ENCODE peak calls at places on chromosomes 1 and 21, in five cellular contexts. S, W, Q, J and I are unnamed samples.

GRCh38 chr1:63575340-63575826 is 17.8 kb upstream of the PGM1 start:
- DNase-seq in W (no peak), S (peak; percentile 2), Q (no peak), J (no peak), I (no peak)

GRCh38 chr21:31911138-31911907 is 38.5 kb downstream of the HUNK start:
- DNase-seq in J (no peak), Q (no peak), S (no peak), W (no peak), I (no peak)

GRCh38 chr1:200588698-200589097 is 31.9 kb downstream of the KIF14 start:
- DNase-seq in Q (no peak), J (no peak), W (no peak), S (no peak), I (no peak)

GRCh38 chr21:46082638-46083270 is 15.2 kb upstream of the COL6A2 start:
- DNase-seq in J (no peak), S (no peak), Q (peak; percentile 81), W (peak; percentile 68), I (no peak)

GRCh38 chr1:148264374-148265276 is 112.5 kb upstream of the NBPF11 start:
- DNase-seq in J (peak; percentile 35), Q (no peak), W (no peak), S (peak; percentile 40), I (no peak)

GRCh38 chr1:63987014-63987630 is 213.3 kb downstream of the ROR1 start:
- DNase-seq in W (no peak), J (no peak), Q (no peak), S (no peak), I (no peak)

GRCh38 chr1:215704089-215704860 is 137.2 kb downstream of the KCTD3 start:
- DNase-seq in S (no peak), Q (no peak), J (peak; percentile 27), W (no peak), I (no peak)

GRCh38 chr1:145872421-145872891 is 13.2 kb downstream of the ANKRD35 start:
- DNase-seq in Q (no peak), S (no peak), W (peak; percentile 89), J (no peak), I (no peak)

GRCh38 chr1:45512641-45513054 is 9.0 kb downstream of the PRDX1 start:
- DNase-seq in J (no peak), Q (no peak), W (peak; percentile 67), S (peak; percentile 54), I (no peak)

GRCh38 chr1:15885269-15885668 is 37.8 kb downstream of the SPEN start:
- DNase-seq in W (no peak), S (no peak), Q (no peak), J (no peak), I (no peak)

GRCh38 chr1:172135076-172135672 is 285.3 kb upstream of the C1orf105 start:
- DNase-seq in Q (no peak), J (no peak), W (no peak), S (no peak), I (no peak)

GRCh38 chr1:248811514-248812490 is 13.9 kb downstream of the SH3BP5L start:
- DNase-seq in W (no peak), J (no peak), Q (no peak), S (no peak), I (no peak)

GRCh38 chr1:241225741-241226140 is 131.3 kb downstream of the RGS7 start:
- DNase-seq in J (no peak), W (no peak), S (no peak), Q (no peak), I (no peak)

GRCh38 chr1:207959141-207959825 is 48.4 kb upstream of the CD34 start:
- DNase-seq in S (peak; percentile 30), J (no peak), Q (no peak), W (peak; percentile 94), I (no peak)

GRCh38 chr1:206935491-206936067 is 10.7 kb downstream of the PIGR start:
- DNase-seq in Q (no peak), W (no peak), S (no peak), J (no peak), I (no peak)

GRCh38 chr1:75969550-75969949 is 37.3 kb upstream of the ASB17 start:
- DNase-seq in Q (no peak), W (no peak), J (no peak), S (no peak), I (no peak)

GRCh38 chr1:18868354-18868753 is 8.9 kb upstream of the TAS1R2 start:
- DNase-seq in S (no peak), J (no peak), Q (no peak), W (no peak), I (no peak)

GRCh38 chr1:32764826-32765545 is 52.2 kb downstream of the YARS1 start:
- DNase-seq in W (no peak), S (no peak), J (no peak), Q (no peak), I (no peak)

GRCh38 chr1:216183427-216183826 is 239.8 kb downstream of the USH2A start:
- DNase-seq in Q (no peak), S (no peak), W (no peak), J (no peak), I (no peak)

GRCh38 chr1:16009030-16009460 is 5.0 kb downstream of the SRARP start:
- DNase-seq in W (peak; percentile 92), Q (peak; percentile 95), J (no peak), S (peak; percentile 86), I (no peak)

GRCh38 chr1:52636701-52637695 is 4.0 kb downstream of the SHISAL2A start:
- DNase-seq in S (no peak), J (no peak), Q (no peak), W (no peak), I (no peak)

GRCh38 chr1:40312238-40313205 is 4.6 kb downstream of the COL9A2 start:
- DNase-seq in W (no peak), J (no peak), Q (no peak), S (no peak), I (no peak)

GRCh38 chr1:40313958-40314720 is 2.9 kb downstream of the COL9A2 start:
- DNase-seq in W (no peak), Q (no peak), S (no peak), J (no peak), I (no peak)

GRCh38 chr1:40314721-40315238 is 2.3 kb downstream of the COL9A2 start:
- DNase-seq in Q (no peak), S (no peak), J (no peak), W (no peak), I (no peak)

GRCh38 chr1:40311692-40312091 is 5.4 kb downstream of the COL9A2 start:
- DNase-seq in Q (no peak), J (no peak), W (no peak), S (no peak), I (no peak)

DNA sequence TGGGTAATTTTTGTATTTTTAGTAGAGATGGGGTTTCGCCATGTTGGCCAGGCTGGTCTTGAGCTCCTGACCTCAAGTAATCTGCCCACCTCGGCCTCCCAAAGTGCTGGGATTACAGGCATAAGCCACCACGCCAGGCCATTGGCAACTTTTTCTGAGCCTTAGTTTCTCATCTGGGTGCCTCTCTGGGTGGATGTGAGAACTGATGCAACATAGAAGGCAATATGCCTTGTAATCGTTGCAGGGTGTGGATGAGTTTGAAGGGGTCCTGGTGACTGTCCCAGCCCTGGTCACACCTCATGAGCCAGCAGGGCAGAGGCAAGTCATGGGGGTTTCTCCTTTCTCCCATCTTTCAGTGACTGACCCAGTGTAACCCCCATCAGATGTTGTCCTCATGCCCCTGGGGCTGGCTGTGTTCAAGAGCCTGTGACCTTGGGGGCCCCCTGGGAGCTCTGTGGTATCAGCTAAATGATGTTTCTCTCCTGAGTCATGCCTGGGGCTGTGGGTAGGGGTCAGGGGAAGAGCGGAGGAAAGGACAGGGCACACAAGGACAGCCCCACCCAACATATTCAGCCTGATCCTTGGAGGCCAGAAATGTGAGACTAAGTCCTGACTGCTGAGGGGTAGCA is 3.6 kb downstream of the COL9A2 start:
- DNase-seq in Q (no peak), W (no peak), S (no peak), J (no peak), I (no peak)
- H3K4me3 ChIP-seq in Q (no peak overlapping the region), W (no peak overlapping the region), S (no peak overlapping the region), J (no peak overlapping the region), I (no peak overlapping the region)

DNA sequence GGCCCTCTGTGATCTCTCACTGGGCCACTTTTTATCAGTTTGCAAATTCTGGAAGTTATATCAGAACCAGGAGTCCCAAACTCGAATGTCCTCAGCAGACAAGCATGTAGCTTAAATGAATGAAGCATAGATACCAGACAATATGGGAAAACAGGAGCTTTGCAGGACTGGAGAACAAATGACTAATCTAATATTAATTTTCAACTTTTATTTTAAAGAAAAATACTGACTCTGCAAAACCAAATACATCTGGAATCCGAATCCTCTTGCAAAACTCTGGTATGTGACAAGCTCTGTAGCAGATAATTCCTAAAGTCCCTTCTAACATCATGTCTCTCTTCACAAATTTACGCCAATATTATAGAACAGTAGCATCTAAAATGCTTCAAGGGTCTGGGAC is 427.4 kb downstream of the TTLL7 start:
- DNase-seq in J (no peak), W (no peak), S (no peak), Q (no peak), I (no peak)
- H3K4me3 ChIP-seq in J (no peak overlapping the region), W (no peak overlapping the region), S (no peak overlapping the region), Q (no peak overlapping the region), I (no peak overlapping the region)

DNA sequence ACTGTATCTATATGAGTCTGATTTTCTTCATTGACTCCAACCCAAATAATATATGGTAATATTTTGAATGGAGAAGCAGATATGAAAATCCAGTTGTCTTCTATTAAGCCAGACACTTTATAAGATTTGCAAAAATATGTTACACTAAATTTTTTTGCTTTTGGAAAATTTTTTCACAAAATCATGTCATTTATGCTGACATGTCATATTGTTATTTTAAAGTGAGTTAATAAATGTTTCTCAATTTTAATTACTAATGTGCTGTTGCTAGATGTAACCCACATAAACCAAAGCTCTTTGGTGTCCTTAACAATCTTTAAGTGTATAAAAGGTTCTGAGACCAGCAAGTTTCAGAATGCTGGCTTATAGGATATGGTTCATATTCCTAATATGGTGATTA is 142.5 kb downstream of the HS2ST1 start:
- DNase-seq in W (no peak), J (no peak), S (no peak), Q (no peak), I (no peak)
- H3K4me3 ChIP-seq in W (no peak overlapping the region), J (no peak overlapping the region), S (no peak overlapping the region), Q (no peak overlapping the region), I (no peak overlapping the region)

DNA sequence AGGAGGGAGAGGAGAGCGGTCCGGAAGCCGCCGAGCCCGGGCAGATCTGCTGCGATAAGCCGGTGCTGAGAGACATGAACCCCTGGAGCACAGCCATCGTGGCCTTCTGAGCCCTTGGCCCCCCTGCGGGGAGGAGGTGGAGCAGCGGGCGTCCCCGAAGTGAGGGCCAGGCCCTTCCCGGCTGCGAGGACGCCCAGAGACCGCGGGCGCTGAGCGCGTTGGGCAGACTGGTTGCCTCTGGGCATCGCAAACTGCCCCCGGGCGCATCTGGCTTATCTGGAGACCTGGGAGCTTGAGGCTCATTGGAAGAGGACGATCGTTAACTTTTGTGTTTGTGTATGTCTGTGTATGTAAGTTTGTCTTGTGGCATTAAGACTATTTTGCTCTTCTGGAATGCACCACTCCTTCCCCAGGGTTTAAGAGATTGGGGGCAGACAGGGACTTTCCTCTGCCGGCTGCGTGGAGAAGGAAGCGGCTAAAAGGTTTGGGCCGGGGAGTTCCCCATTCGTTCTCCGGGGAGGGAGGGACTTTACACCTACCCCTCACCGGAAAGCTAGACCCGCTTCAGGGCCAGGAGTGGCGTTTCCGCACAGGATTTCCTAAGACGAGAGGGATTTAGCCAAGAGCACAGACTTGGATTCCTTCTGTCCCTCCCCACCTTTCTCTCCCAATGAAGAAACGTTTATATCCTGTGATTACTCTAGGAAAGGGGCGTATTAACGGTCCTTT is 1.4 kb downstream of the IER5 start:
- DNase-seq in J (no peak), W (peak; percentile 92), Q (peak; percentile 95), S (no peak), I (no peak)
- H3K4me3 ChIP-seq in J (peak overlapping the region; percentile 78), W (peak overlapping the region; percentile 90), Q (peak overlapping the region; percentile 92), S (peak overlapping the region; percentile 67), I (peak overlapping the region; percentile 73)